ENCODE peak calls at places on chromosomes 11 and 22, in four cellular contexts. D, S, T and H are unnamed samples.
A peak's percentile ranks its signal among the peaks of the same experiment; 100 is the strongest.

GRCh38 chr11:17169876-17170275 is 37.9 kb downstream of the PIK3C2A start:
- DNase-seq in D (no peak), S (no peak), T (no peak), H (no peak)

GRCh38 chr11:108897071-108897481 is 232.2 kb downstream of the DDX10 start:
- DNase-seq in D (peak; percentile 63), S (no peak), T (no peak), H (no peak)

GRCh38 chr11:79119491-79120284 is 321.1 kb downstream of the TENM4 start:
- DNase-seq in D (no peak), S (peak; percentile 86), T (no peak), H (no peak)

GRCh38 chr11:6681949-6682348 is 1.2 kb downstream of the MRPL17 start:
- DNase-seq in D (peak; percentile 28), S (peak; percentile 13), T (no peak), H (no peak)

GRCh38 chr11:2797741-2798361 is 87.7 kb downstream of the CDKN1C start:
- DNase-seq in D (no peak), S (no peak), T (peak; percentile 10), H (peak; percentile 34)

GRCh38 chr11:111353776-111354600 is 25.1 kb downstream of the POU2AF1 start:
- DNase-seq in D (no peak), S (no peak), T (no peak), H (no peak)

GRCh38 chr11:122633219-122633829 is 22.2 kb upstream of the UBASH3B start:
- DNase-seq in D (peak; percentile 69), S (peak; percentile 84), T (peak; percentile 41), H (no peak)

GRCh38 chr11:79025622-79026021 is 415.2 kb downstream of the TENM4 start:
- DNase-seq in D (no peak), S (peak; percentile 97), T (no peak), H (peak; percentile 3)

GRCh38 chr22:42719133-42719532 is 1.5 kb downstream of the A4GALT start:
- DNase-seq in D (no peak), S (no peak), T (no peak), H (no peak)

GRCh38 chr22:20241579-20242392 is 26.3 kb downstream of the RTN4R start:
- DNase-seq in D (no peak), S (no peak), T (no peak), H (no peak)

GRCh38 chr11:12842933-12843636 is 166.0 kb upstream of the RASSF10 start:
- DNase-seq in D (no peak), S (no peak), T (no peak), H (no peak)

GRCh38 chr11:3094223-3094824 is 37.1 kb upstream of the CARS1 start:
- DNase-seq in D (no peak), S (no peak), T (no peak), H (no peak)

DNA sequence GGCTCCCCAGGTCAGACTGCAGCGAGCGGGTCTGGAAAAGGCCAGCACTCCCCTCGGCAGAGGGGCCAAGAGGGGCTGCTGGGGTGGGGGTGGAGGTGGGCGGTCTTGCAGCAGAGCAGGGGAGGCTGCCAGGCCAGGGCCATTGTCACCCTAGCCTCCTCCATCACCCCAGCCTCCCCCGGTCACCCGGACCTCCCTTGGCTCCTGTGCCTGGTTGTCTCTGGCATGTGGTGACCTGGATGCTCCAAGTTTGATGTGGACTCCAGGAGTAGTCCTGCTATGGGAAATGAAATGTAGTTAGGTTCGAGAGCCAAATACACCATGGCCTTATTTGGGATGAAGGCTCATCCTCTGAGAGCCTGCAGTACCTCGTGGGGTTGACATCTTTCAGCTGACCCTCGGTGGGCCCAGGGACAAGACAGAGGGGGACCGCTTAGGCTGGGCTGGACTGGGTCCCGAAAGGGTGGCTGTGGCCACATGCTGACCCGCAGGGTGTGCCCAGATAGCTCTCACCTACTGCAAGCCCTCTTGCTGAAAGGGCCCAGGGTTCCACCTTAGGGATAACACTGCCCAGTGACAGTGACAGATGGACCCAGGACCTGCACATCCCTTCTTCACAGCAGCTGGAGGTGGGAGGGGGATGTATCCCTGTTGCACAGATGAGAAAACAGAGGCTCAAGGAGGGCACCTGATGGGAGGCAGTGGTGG is 24.1 kb downstream of the MRGPRD start:
- DNase-seq in D (no peak), S (no peak), T (no peak), H (no peak)
- H3K23ac ChIP-seq in D (no peak overlapping the region), S (no peak overlapping the region), T (no peak overlapping the region), H (no peak overlapping the region)

DNA sequence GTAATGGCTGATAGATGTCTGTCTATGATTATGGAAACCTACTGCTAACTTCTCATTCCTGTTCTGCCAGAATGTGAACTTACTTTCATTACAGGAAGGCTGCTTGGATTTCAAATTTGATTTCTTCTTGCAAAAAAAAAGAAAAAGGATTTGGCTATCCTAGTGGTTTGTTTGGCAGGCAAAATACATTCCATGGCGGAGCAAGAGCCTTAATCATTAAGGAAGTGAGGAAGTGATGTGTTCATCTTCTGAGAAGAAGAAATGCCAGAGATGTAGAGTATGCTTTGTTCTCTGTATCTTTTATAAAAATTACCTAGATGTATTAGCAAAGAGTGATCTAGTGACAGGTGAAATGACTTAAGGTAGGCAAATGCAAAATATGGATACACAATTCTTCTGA is 356.3 kb downstream of the SOX6 start:
- DNase-seq in D (peak; percentile 86), S (no peak), T (no peak), H (no peak)
- H3K56ac ChIP-seq in D (no peak overlapping the region), S (no peak overlapping the region), T (no peak overlapping the region), H (no peak overlapping the region)

GRCh38 chr11:69817265-69818236 is 1.7 kb downstream of the FGF3 start:
- DNase-seq in D (no peak), S (peak; percentile 41), T (no peak), H (no peak)

GRCh38 chr11:69818243-69819108 is 740 bp downstream of the FGF3 start:
- DNase-seq in D (no peak), S (no peak), T (no peak), H (no peak)

GRCh38 chr11:69814902-69815301 is 4.3 kb downstream of the FGF3 start:
- DNase-seq in D (no peak), S (no peak), T (no peak), H (no peak)

GRCh38 chr11:69815973-69816372 is 3.2 kb downstream of the FGF3 start:
- DNase-seq in D (no peak), S (no peak), T (no peak), H (no peak)

DNA sequence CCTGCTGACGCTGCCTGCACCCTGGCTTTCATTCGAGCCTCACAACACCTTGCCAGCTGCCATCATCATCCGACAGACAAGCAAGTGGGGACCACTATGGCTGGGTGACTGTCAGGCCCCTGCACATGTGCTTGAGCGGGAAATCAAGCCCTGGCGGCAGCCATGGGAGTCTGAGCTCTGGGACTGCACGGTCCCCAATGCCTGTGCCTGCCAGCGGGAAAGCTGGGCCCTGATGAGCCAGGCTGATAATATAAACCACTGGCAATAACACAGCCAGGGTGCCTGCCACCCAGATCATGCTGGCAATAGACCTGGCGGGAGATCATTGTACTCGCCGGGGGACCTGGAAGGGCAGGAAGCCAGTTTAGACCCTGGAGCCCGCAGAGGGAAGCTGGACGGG is 2.5 kb downstream of the FGF3 start:
- DNase-seq in D (no peak), S (no peak), T (no peak), H (no peak)
- H3K23ac ChIP-seq in D (no peak overlapping the region), S (no peak overlapping the region), T (no peak overlapping the region), H (no peak overlapping the region)

GRCh38 chr11:125638315-125638714 is 13.4 kb downstream of the CHEK1 start:
- DNase-seq in D (no peak), S (no peak), T (no peak), H (no peak)
- H3K56ac ChIP-seq in D (no peak overlapping the region), S (no peak overlapping the region), T (no peak overlapping the region), H (no peak overlapping the region)

GRCh38 chr11:133078012-133078411 is 454.3 kb downstream of the OPCML start:
- DNase-seq in D (no peak), S (no peak), T (no peak), H (no peak)
- H3K23ac ChIP-seq in D (no peak overlapping the region), S (no peak overlapping the region), T (no peak overlapping the region), H (no peak overlapping the region)

DNA sequence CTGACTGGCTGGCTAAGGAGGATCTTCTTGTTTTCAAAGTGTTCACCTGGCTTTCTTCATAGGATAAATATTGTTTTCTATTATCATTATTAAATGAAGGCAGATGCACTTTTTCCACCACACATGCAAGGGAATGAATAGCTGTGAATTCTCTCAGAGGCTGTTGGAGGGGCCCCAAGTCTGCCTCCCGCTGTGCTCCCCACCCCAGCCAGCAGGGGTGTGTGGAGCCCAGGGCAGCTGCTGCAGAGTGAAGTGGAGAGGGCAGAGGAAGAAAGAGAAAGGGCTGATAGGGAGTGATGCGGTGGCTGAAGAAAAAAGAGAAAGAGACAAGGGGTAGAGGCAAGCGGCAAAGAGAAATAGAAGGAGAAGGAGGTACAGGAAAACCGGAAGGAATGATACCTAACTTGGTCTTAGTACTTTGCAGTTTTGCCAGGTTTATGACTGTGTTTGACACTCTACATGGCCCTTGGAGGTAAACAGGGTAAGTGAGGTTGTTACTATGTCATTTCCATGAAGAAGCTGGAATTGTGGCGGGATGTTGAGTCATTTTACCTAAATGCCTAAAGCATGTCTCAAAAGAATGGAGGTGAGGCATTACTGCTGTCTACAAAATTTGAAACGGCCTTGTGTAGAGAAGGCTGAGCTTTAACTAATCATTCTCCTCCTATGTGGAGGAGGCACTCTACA is 145.7 kb upstream of the B3GAT1 start:
- DNase-seq in D (no peak), S (no peak), T (no peak), H (no peak)
- H3K56ac ChIP-seq in D (no peak overlapping the region), S (no peak overlapping the region), T (no peak overlapping the region), H (no peak overlapping the region)

DNA sequence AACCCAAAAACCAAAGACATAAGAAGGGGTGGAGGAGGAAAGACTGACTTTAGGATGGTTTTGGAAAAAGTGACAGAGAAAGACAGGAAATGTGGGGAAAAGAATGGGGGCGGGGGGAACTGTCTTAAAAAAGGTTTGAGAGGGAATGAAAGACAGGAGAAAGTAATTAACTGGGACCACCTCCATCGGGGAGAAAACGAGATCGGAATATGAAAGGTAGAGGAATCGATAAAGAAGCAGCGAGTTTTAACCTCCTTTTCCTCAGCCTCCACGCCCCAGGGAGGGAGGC is 522 bp downstream of the MTMR2 start:
- DNase-seq in D (no peak), S (no peak), T (no peak), H (no peak)
- H3K23ac ChIP-seq in D (peak overlapping the region; percentile 83), S (no peak overlapping the region), T (no peak overlapping the region), H (no peak overlapping the region)